ENCODE peak calls at places on chromosome 19, in seven cellular contexts. O is RKO, F is endodermal cell, A is NCI-H1417, J is AG08396, G is epithelial cell of esophagus, R is IMR-90. K is an unnamed sample.

GRCh38 chr19:16144216-16144581 is 714 bp downstream of the HSH2D start:
- DNase-seq in A (no peak), O (no peak), J (no peak), F (no peak), G (no peak), R (no peak), K (no peak)

GRCh38 chr19:50224986-50225747 is 21.7 kb downstream of the MYH14 start:
- DNase-seq in A (no peak), G (no peak), J (no peak), O (peak), R (no peak), F (no peak), K (no peak)

GRCh38 chr19:20153281-20153680 is 13.7 kb upstream of the ZNF486 start:
- DNase-seq in O (no peak), F (no peak), R (no peak), G (peak), A (no peak), J (no peak), K (no peak)

GRCh38 chr19:15195381-15195964 is 5.3 kb downstream of the NOTCH3 start:
- DNase-seq in F (peak), G (peak), O (peak), A (peak), J (peak), R (peak), K (peak)

GRCh38 chr19:46953955-46954501 is 65.6 kb upstream of the NPAS1 start:
- DNase-seq in G (no peak), J (no peak), A (no peak), R (no peak), F (no peak), O (no peak), K (no peak)

GRCh38 chr19:1284293-1284978 is 1.2 kb upstream of the EFNA2 start:
- DNase-seq in J (no peak), G (no peak), O (no peak), A (no peak), F (no peak), R (no peak), K (no peak)

GRCh38 chr19:38385804-38386257 is 2.0 kb downstream of the GGN start:
- DNase-seq in J (no peak), O (no peak), F (peak), G (no peak), R (no peak), A (no peak), K (peak)

GRCh38 chr19:38062959-38063786 is 156.2 kb downstream of the SIPA1L3 start:
- DNase-seq in O (no peak), G (no peak), A (peak), J (no peak), F (no peak), R (peak), K (peak)

GRCh38 chr19:46634045-46634655 is 1.9 kb downstream of the GNG8 start:
- DNase-seq in G (peak), O (peak), R (peak), J (peak), A (peak), F (peak), K (peak)

GRCh38 chr19:54209748-54210494 is 9.3 kb downstream of the RPS9 start:
- DNase-seq in A (peak), J (peak), F (no peak), O (peak), R (peak), G (peak), K (peak)

GRCh38 chr19:28424041-28424440 is 788.9 kb downstream of the UQCRFS1 start:
- DNase-seq in O (no peak), F (peak), R (no peak), A (no peak), J (no peak), G (no peak), K (no peak)

GRCh38 chr19:49114630-49115363 is 627 bp downstream of the LIN7B start:
- DNase-seq in G (peak), J (peak), A (peak), R (peak), O (peak), F (peak), K (peak)

GRCh38 chr19:35114656-35115537 is 726 bp upstream of the FXYD3 start:
- DNase-seq in G (peak), F (peak), O (no peak), J (peak), R (peak), A (peak), K (peak)

GRCh38 chr19:47633996-47634395 is 25.1 kb downstream of the BICRA start:
- DNase-seq in F (no peak), R (no peak), J (no peak), A (peak), G (no peak), O (no peak), K (no peak)

GRCh38 chr19:27774827-27775226 is 1438.1 kb downstream of the UQCRFS1 start:
- DNase-seq in J (no peak), O (peak), F (peak), R (no peak), A (no peak), G (no peak), K (peak)

GRCh38 chr19:56109216-56109615 is 11.9 kb downstream of the ZNF787 start:
- DNase-seq in J (no peak), O (no peak), R (peak), G (no peak), A (no peak), F (no peak), K (no peak)

GRCh38 chr19:42175952-42176648 is 41.4 kb downstream of the DEDD2 start:
- DNase-seq in J (no peak), O (no peak), R (peak), G (peak), A (peak), F (peak), K (peak)

GRCh38 chr19:46115396-46116109 is 8.9 kb downstream of the IGFL3 start:
- DNase-seq in J (peak), F (no peak), R (peak), G (peak), O (peak), A (peak), K (peak)

GRCh38 chr19:41225238-41226052 is 6.4 kb downstream of the AXL start:
- DNase-seq in O (peak), J (peak), A (no peak), G (peak), R (peak), F (no peak), K (no peak)

GRCh38 chr19:9586764-9587163 is 2.5 kb upstream of the ZNF121 start:
- DNase-seq in F (peak), A (peak), R (peak), O (peak), G (peak), J (peak), K (peak)

GRCh38 chr19:11457115-11457514 is 21.7 kb downstream of the PRKCSH start:
- DNase-seq in J (peak), R (no peak), O (no peak), A (no peak), F (peak), G (no peak), K (no peak)

K was measured in BE2C.